ENCODE peak calls at places on chromosomes 1 and 21, in ten cellular contexts. One of them, this sample, is unnamed.

GRCh38 chr1:240092301-240093119 is 827 bp downstream of the FMN2 start:
- DNase-seq in body of pancreas: peak; percentile 16
- DNase-seq in uterus: peak; percentile 14
- DNase-seq in A549: peak; percentile 73
- DNase-seq in NB4: no peak
- DNase-seq in adrenal gland: no peak
- DNase-seq in heart left ventricle: peak; percentile 8
- DNase-seq in stomach: no peak
- DNase-seq in HepG2: no peak
- DNase-seq in ovary: peak; percentile 41
- DNase-seq in this sample: no peak

GRCh38 chr1:93801471-93801870 is 77.5 kb downstream of the DNTTIP2 start:
- DNase-seq in heart left ventricle: no peak
- DNase-seq in A549: peak; percentile 34
- DNase-seq in adrenal gland: no peak
- DNase-seq in body of pancreas: no peak
- DNase-seq in stomach: no peak
- DNase-seq in ovary: no peak
- DNase-seq in HepG2: peak; percentile 86
- DNase-seq in NB4: no peak
- DNase-seq in uterus: no peak
- DNase-seq in this sample: no peak

GRCh38 chr21:38145104-38145503 is 111.7 kb upstream of the KCNJ15 start:
- DNase-seq in uterus: no peak
- DNase-seq in heart left ventricle: no peak
- DNase-seq in body of pancreas: no peak
- DNase-seq in adrenal gland: no peak
- DNase-seq in stomach: no peak
- DNase-seq in ovary: no peak
- DNase-seq in A549: no peak
- DNase-seq in NB4: no peak
- DNase-seq in HepG2: no peak
- DNase-seq in this sample: no peak

GRCh38 chr1:6245869-6246496 is 2.0 kb downstream of the HES3 start:
- DNase-seq in A549: peak; percentile 55
- DNase-seq in ovary: no peak
- DNase-seq in HepG2: no peak
- DNase-seq in uterus: no peak
- DNase-seq in adrenal gland: no peak
- DNase-seq in heart left ventricle: no peak
- DNase-seq in NB4: no peak
- DNase-seq in body of pancreas: no peak
- DNase-seq in stomach: peak; percentile 33
- DNase-seq in this sample: no peak

GRCh38 chr1:11955221-11955620 is 20.7 kb downstream of the PLOD1 start:
- DNase-seq in ovary: no peak
- DNase-seq in HepG2: no peak
- DNase-seq in body of pancreas: no peak
- DNase-seq in adrenal gland: no peak
- DNase-seq in heart left ventricle: no peak
- DNase-seq in uterus: no peak
- DNase-seq in NB4: no peak
- DNase-seq in stomach: no peak
- DNase-seq in A549: no peak
- DNase-seq in this sample: no peak

GRCh38 chr1:226679853-226680516 is 59.1 kb downstream of the ITPKB start:
- DNase-seq in NB4: peak; percentile 72
- DNase-seq in uterus: peak; percentile 86
- DNase-seq in heart left ventricle: peak; percentile 91
- DNase-seq in ovary: peak; percentile 84
- DNase-seq in stomach: peak; percentile 87
- DNase-seq in body of pancreas: peak; percentile 83
- DNase-seq in A549: no peak
- DNase-seq in HepG2: no peak
- DNase-seq in adrenal gland: peak; percentile 90
- DNase-seq in this sample: peak; percentile 85

GRCh38 chr1:186875874-186876273 is 47.1 kb downstream of the PLA2G4A start:
- DNase-seq in ovary: no peak
- DNase-seq in adrenal gland: no peak
- DNase-seq in HepG2: no peak
- DNase-seq in NB4: no peak
- DNase-seq in heart left ventricle: no peak
- DNase-seq in body of pancreas: no peak
- DNase-seq in uterus: no peak
- DNase-seq in A549: no peak
- DNase-seq in stomach: no peak
- DNase-seq in this sample: no peak

GRCh38 chr21:35303085-35303484 is 254.0 kb upstream of the RUNX1 start:
- DNase-seq in body of pancreas: no peak
- DNase-seq in adrenal gland: peak; percentile 55
- DNase-seq in HepG2: no peak
- DNase-seq in A549: peak; percentile 68
- DNase-seq in ovary: no peak
- DNase-seq in NB4: no peak
- DNase-seq in stomach: no peak
- DNase-seq in uterus: no peak
- DNase-seq in heart left ventricle: no peak
- DNase-seq in this sample: no peak

DNA sequence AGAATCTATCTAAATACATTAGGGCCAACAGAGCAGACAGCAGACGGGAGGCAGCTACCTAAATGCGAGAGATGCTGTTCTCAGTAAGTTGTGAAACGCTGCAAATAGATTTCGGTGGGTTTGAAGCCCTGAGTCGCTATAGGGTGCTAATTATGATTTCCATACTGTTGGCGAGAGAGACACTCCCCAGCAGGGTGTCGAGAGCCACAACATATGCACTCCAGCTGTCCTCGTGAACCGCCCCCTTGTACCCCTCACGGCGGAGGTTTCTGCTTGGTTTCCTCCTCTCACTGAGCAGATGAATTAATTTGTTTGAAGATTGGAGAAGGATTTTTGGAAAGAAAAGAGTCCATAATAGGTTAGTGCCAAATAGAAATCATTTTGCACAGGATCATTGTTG is 326.5 kb upstream of the CAMK1G start:
- DNase-seq in uterus: no peak
- DNase-seq in adrenal gland: no peak
- DNase-seq in stomach: no peak
- DNase-seq in NB4: no peak
- DNase-seq in HepG2: no peak
- DNase-seq in A549: no peak
- DNase-seq in ovary: no peak
- DNase-seq in heart left ventricle: no peak
- DNase-seq in body of pancreas: no peak
- DNase-seq in this sample: no peak
- TF ChIP-seq POLR2A in uterus: no peak
- TF ChIP-seq POLR2A in adrenal gland: no peak
- TF ChIP-seq POLR2A in stomach: no peak
- TF ChIP-seq POLR2A in NB4: no peak
- TF ChIP-seq POLR2A in HepG2: no peak
- TF ChIP-seq POLR2A in A549: no peak
- TF ChIP-seq POLR2A in ovary: no peak
- TF ChIP-seq POLR2A in heart left ventricle: no peak
- TF ChIP-seq POLR2A in body of pancreas: no peak
- TF ChIP-seq POLR2A in this sample: no peak

GRCh38 chr21:41705546-41706262 is 61.1 kb downstream of the RIPK4 start:
- DNase-seq in NB4: no peak
- DNase-seq in ovary: no peak
- DNase-seq in A549: no peak
- DNase-seq in stomach: no peak
- DNase-seq in body of pancreas: no peak
- DNase-seq in HepG2: no peak
- DNase-seq in uterus: no peak
- DNase-seq in adrenal gland: no peak
- DNase-seq in heart left ventricle: no peak
- DNase-seq in this sample: no peak
- H3K4me3 ChIP-seq in NB4: no peak overlapping the region
- H3K4me3 ChIP-seq in ovary: no peak overlapping the region
- H3K4me3 ChIP-seq in A549: no peak overlapping the region
- H3K4me3 ChIP-seq in stomach: no peak overlapping the region
- H3K4me3 ChIP-seq in body of pancreas: no peak overlapping the region
- H3K4me3 ChIP-seq in HepG2: no peak overlapping the region
- H3K4me3 ChIP-seq in uterus: no peak overlapping the region
- H3K4me3 ChIP-seq in adrenal gland: no peak overlapping the region
- H3K4me3 ChIP-seq in heart left ventricle: no peak overlapping the region
- H3K4me3 ChIP-seq in this sample: no peak overlapping the region

GRCh38 chr1:181094813-181095212 is 6.3 kb downstream of the IER5 start:
- DNase-seq in adrenal gland: peak; percentile 23
- DNase-seq in stomach: no peak
- DNase-seq in uterus: peak; percentile 69
- DNase-seq in NB4: no peak
- DNase-seq in A549: no peak
- DNase-seq in ovary: peak; percentile 33
- DNase-seq in body of pancreas: no peak
- DNase-seq in heart left ventricle: peak; percentile 76
- DNase-seq in HepG2: no peak
- DNase-seq in this sample: no peak

GRCh38 chr1:181095260-181095659 is 6.8 kb downstream of the IER5 start:
- DNase-seq in NB4: no peak
- DNase-seq in heart left ventricle: no peak
- DNase-seq in uterus: no peak
- DNase-seq in adrenal gland: no peak
- DNase-seq in A549: no peak
- DNase-seq in stomach: no peak
- DNase-seq in ovary: no peak
- DNase-seq in HepG2: no peak
- DNase-seq in body of pancreas: no peak
- DNase-seq in this sample: no peak

GRCh38 chr1:181099152-181100014 is 10.9 kb downstream of the IER5 start:
- DNase-seq in heart left ventricle: no peak
- DNase-seq in A549: no peak
- DNase-seq in stomach: no peak
- DNase-seq in HepG2: no peak
- DNase-seq in body of pancreas: no peak
- DNase-seq in ovary: no peak
- DNase-seq in uterus: no peak
- DNase-seq in NB4: no peak
- DNase-seq in adrenal gland: no peak
- DNase-seq in this sample: no peak

GRCh38 chr1:181095763-181096184 is 7.3 kb downstream of the IER5 start:
- DNase-seq in ovary: no peak
- DNase-seq in stomach: no peak
- DNase-seq in HepG2: no peak
- DNase-seq in uterus: no peak
- DNase-seq in body of pancreas: no peak
- DNase-seq in adrenal gland: no peak
- DNase-seq in heart left ventricle: no peak
- DNase-seq in NB4: no peak
- DNase-seq in A549: no peak
- DNase-seq in this sample: no peak

DNA sequence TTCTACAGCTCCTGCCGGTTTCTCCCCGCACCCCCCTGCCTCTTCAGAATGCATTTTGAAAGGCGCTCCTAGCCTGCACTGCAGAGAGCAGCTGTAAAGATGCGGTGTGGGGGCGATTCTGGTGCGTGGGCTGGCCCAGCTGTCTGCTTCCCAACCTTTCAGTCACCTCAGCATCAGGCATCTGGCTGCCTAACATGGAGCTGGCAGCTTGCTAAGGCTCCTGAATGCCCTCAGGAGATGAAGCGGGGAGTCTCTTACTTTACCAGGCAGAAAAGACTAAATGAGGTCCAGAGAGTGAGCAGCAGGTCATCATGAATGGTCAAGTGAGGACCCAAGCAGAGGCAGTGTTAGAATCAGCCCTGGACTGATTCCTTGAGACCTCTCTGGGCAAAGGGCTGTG is 8.7 kb downstream of the IER5 start:
- DNase-seq in A549: no peak
- DNase-seq in body of pancreas: no peak
- DNase-seq in HepG2: no peak
- DNase-seq in NB4: no peak
- DNase-seq in uterus: no peak
- DNase-seq in heart left ventricle: no peak
- DNase-seq in adrenal gland: no peak
- DNase-seq in ovary: no peak
- DNase-seq in stomach: no peak
- DNase-seq in this sample: no peak
- TF ChIP-seq POLR2A in A549: no peak
- TF ChIP-seq POLR2A in body of pancreas: no peak
- TF ChIP-seq POLR2A in HepG2: no peak
- TF ChIP-seq POLR2A in NB4: no peak
- TF ChIP-seq POLR2A in uterus: no peak
- TF ChIP-seq POLR2A in heart left ventricle: no peak
- TF ChIP-seq POLR2A in adrenal gland: no peak
- TF ChIP-seq POLR2A in ovary: no peak
- TF ChIP-seq POLR2A in stomach: no peak
- TF ChIP-seq POLR2A in this sample: no peak

GRCh38 chr21:44800971-44801467 is 601 bp downstream of the UBE2G2 start:
- DNase-seq in adrenal gland: peak; percentile 18
- DNase-seq in stomach: no peak
- DNase-seq in heart left ventricle: no peak
- DNase-seq in NB4: peak; percentile 61
- DNase-seq in ovary: no peak
- DNase-seq in HepG2: peak; percentile 44
- DNase-seq in body of pancreas: no peak
- DNase-seq in uterus: no peak
- DNase-seq in A549: peak; percentile 49
- DNase-seq in this sample: no peak

GRCh38 chr21:44803651-44804050 is 2.0 kb upstream of the UBE2G2 start:
- DNase-seq in HepG2: no peak
- DNase-seq in adrenal gland: no peak
- DNase-seq in uterus: no peak
- DNase-seq in A549: no peak
- DNase-seq in NB4: no peak
- DNase-seq in heart left ventricle: no peak
- DNase-seq in stomach: no peak
- DNase-seq in body of pancreas: no peak
- DNase-seq in ovary: no peak
- DNase-seq in this sample: no peak

GRCh38 chr21:44804762-44805161 is 3.1 kb upstream of the UBE2G2 start:
- DNase-seq in body of pancreas: no peak
- DNase-seq in uterus: no peak
- DNase-seq in adrenal gland: peak; percentile 17
- DNase-seq in ovary: no peak
- DNase-seq in stomach: no peak
- DNase-seq in A549: no peak
- DNase-seq in heart left ventricle: no peak
- DNase-seq in HepG2: no peak
- DNase-seq in NB4: no peak
- DNase-seq in this sample: no peak

GRCh38 chr21:44801468-44802395 is at the start of gene UBE2G2:
- DNase-seq in heart left ventricle: peak; percentile 82
- DNase-seq in ovary: peak; percentile 71
- DNase-seq in A549: peak; percentile 75
- DNase-seq in stomach: peak; percentile 85
- DNase-seq in NB4: peak; percentile 87
- DNase-seq in HepG2: peak; percentile 59
- DNase-seq in uterus: peak; percentile 64
- DNase-seq in body of pancreas: peak; percentile 82
- DNase-seq in adrenal gland: peak; percentile 81
- DNase-seq in this sample: peak; percentile 96

DNA sequence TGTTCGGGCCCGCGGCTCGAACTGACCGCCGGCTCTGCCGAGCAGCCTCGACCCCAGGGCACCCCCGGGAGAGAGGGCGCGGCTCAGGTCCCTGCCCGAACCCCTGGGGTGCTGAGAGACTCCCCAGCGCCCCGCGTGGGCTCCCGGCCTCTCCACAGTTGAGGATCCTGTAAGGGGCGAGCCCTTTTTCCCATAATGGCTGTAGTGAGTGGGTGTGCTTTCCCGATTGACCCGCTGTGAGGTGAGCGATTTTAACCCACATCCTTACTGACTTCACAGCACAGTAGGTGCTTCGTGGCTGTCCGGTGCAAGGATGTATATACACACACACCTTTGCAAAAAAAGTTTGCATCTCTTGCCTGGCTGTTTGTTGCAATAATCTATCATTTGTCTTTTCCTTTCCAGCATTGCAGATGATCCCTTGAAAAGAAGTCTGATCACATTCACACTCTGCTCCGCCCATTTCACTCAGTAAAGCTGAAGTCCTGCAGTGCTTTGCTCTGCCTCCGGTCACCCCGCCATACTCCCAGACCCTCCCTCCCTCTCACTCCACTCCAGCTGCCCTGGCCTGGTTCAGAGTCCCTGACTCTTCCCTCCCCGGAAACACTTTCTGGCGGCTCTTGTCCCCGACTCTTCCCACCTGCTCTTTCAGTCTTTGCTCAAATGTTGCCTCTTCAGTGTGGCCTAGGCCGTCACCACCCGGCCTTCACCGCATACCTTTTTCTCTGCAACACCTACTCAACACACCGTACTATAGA is 955 bp upstream of the UBE2G2 start:
- DNase-seq in adrenal gland: no peak
- DNase-seq in HepG2: peak; percentile 81
- DNase-seq in ovary: no peak
- DNase-seq in uterus: no peak
- DNase-seq in stomach: no peak
- DNase-seq in A549: no peak
- DNase-seq in NB4: peak; percentile 59
- DNase-seq in body of pancreas: no peak
- DNase-seq in heart left ventricle: no peak
- DNase-seq in this sample: no peak
- H3K4me3 ChIP-seq in adrenal gland: no peak overlapping the region
- H3K4me3 ChIP-seq in HepG2: peak overlapping the region; percentile 86
- H3K4me3 ChIP-seq in ovary: peak overlapping the region; percentile 76
- H3K4me3 ChIP-seq in uterus: peak overlapping the region; percentile 71
- H3K4me3 ChIP-seq in stomach: peak overlapping the region; percentile 95
- H3K4me3 ChIP-seq in A549: peak overlapping the region; percentile 91
- H3K4me3 ChIP-seq in NB4: peak overlapping the region; percentile 92
- H3K4me3 ChIP-seq in body of pancreas: peak overlapping the region; percentile 84
- H3K4me3 ChIP-seq in heart left ventricle: peak overlapping the region; percentile 90
- H3K4me3 ChIP-seq in this sample: peak overlapping the region; percentile 76